ENCODE peak calls at places on chromosomes 4 and X, in eight cellular contexts. S, A, X, E, D, H, K and B are unnamed samples.
A peak's percentile ranks its signal among the peaks of the same experiment; 100 is the strongest.

GRCh38 chr4:186032259-186032658 is 36.7 kb upstream of the TLR3 start:
- DNase-seq in E (no peak), A (peak; percentile 12), X (no peak), D (no peak), H (no peak), K (no peak), S (no peak), B (no peak)

GRCh38 chr4:73729534-73730165 is 10.7 kb upstream of the CXCL8 start:
- DNase-seq in E (peak; percentile 61), D (peak; percentile 60), K (no peak), A (peak; percentile 93), S (peak; percentile 62), H (no peak), X (no peak), B (peak; percentile 49)

GRCh38 chrX:153361781-153362397 is 27.9 kb downstream of the ZNF275 start:
- DNase-seq in K (no peak), E (no peak), A (no peak), H (no peak), D (no peak), X (no peak), S (no peak), B (no peak)

GRCh38 chrX:38260231-38260630 is 39.6 kb upstream of the SRPX start:
- DNase-seq in S (no peak), X (no peak), E (no peak), H (no peak), K (no peak), D (no peak), A (peak; percentile 64), B (no peak)

GRCh38 chrX:15749642-15750610 is 11.9 kb downstream of the CA5B start:
- DNase-seq in K (no peak), D (no peak), S (peak; percentile 16), X (no peak), A (no peak), H (peak; percentile 22), E (peak; percentile 33), B (peak; percentile 44)

GRCh38 chr4:23929248-23929647 is 39.4 kb upstream of the PPARGC1A start:
- DNase-seq in S (no peak), K (no peak), E (no peak), X (no peak), A (no peak), D (no peak), H (no peak), B (no peak)

GRCh38 chrX:43969504-43970501 is 3.4 kb downstream of the NDP start:
- DNase-seq in E (no peak), D (no peak), A (peak; percentile 38), S (no peak), X (no peak), K (no peak), H (no peak), B (no peak)

GRCh38 chr4:17817027-17817426 is 6.2 kb downstream of the NCAPG start:
- DNase-seq in K (no peak), A (peak; percentile 48), E (no peak), D (no peak), S (no peak), H (no peak), X (no peak), B (no peak)

GRCh38 chrX:154840856-154841255 is 6.4 kb upstream of the SMIM9 start:
- DNase-seq in E (no peak), S (no peak), H (no peak), D (no peak), K (no peak), X (peak; percentile 20), A (peak; percentile 67), B (no peak)

GRCh38 chr4:146283758-146284651 is 69.7 kb downstream of the REELD1 start:
- DNase-seq in A (no peak), S (no peak), K (no peak), E (no peak), X (no peak), D (no peak), H (no peak), B (no peak)

GRCh38 chr4:159012381-159012780 is 90.5 kb upstream of the RAPGEF2 start:
- DNase-seq in D (no peak), K (no peak), S (no peak), A (peak; percentile 55), E (no peak), H (no peak), X (no peak), B (no peak)